ENCODE peak calls at places on chromosomes 13 and 19, in eight cellular contexts. One of them, this sample, is unnamed.

GRCh38 chr13:94157705-94158218 is 321.7 kb downstream of the DCT start:
- DNase-seq in neuronal stem cell: no peak
- DNase-seq in ascending aorta: no peak
- DNase-seq in RWPE2: no peak
- DNase-seq in aorta: no peak
- DNase-seq in CD4-positive, alpha-beta memory T cell: no peak
- DNase-seq in PC-9: no peak
- DNase-seq in fibroblast of lung: peak
- DNase-seq in this sample: peak

GRCh38 chr13:54241719-54242118 is 1213.1 kb downstream of the OLFM4 start:
- DNase-seq in neuronal stem cell: no peak
- DNase-seq in ascending aorta: no peak
- DNase-seq in RWPE2: no peak
- DNase-seq in aorta: no peak
- DNase-seq in CD4-positive, alpha-beta memory T cell: no peak
- DNase-seq in PC-9: peak
- DNase-seq in fibroblast of lung: no peak
- DNase-seq in this sample: no peak

GRCh38 chr13:21310220-21310619 is 133.8 kb downstream of the MRPL57 start:
- DNase-seq in neuronal stem cell: no peak
- DNase-seq in ascending aorta: no peak
- DNase-seq in RWPE2: no peak
- DNase-seq in aorta: no peak
- DNase-seq in CD4-positive, alpha-beta memory T cell: no peak
- DNase-seq in PC-9: peak
- DNase-seq in fibroblast of lung: no peak
- DNase-seq in this sample: no peak

GRCh38 chr19:56839665-56840451 is 668 bp downstream of the PEG3 start:
- DNase-seq in neuronal stem cell: peak
- DNase-seq in ascending aorta: peak
- DNase-seq in RWPE2: peak
- DNase-seq in aorta: peak
- DNase-seq in CD4-positive, alpha-beta memory T cell: no peak
- DNase-seq in PC-9: no peak
- DNase-seq in fibroblast of lung: peak
- DNase-seq in this sample: peak

GRCh38 chr13:28503182-28503980 is 8.5 kb upstream of the FLT1 start:
- DNase-seq in neuronal stem cell: no peak
- DNase-seq in ascending aorta: no peak
- DNase-seq in RWPE2: no peak
- DNase-seq in aorta: no peak
- DNase-seq in CD4-positive, alpha-beta memory T cell: no peak
- DNase-seq in PC-9: no peak
- DNase-seq in fibroblast of lung: no peak
- DNase-seq in this sample: no peak

GRCh38 chr19:16874250-16874977 is 14.4 kb upstream of the F2RL3 start:
- DNase-seq in neuronal stem cell: no peak
- DNase-seq in ascending aorta: no peak
- DNase-seq in RWPE2: no peak
- DNase-seq in aorta: no peak
- DNase-seq in CD4-positive, alpha-beta memory T cell: no peak
- DNase-seq in PC-9: no peak
- DNase-seq in fibroblast of lung: no peak
- DNase-seq in this sample: no peak

GRCh38 chr19:52095172-52096014 is at the start of gene ZNF841:
- DNase-seq in neuronal stem cell: peak
- DNase-seq in ascending aorta: peak
- DNase-seq in RWPE2: peak
- DNase-seq in aorta: peak
- DNase-seq in CD4-positive, alpha-beta memory T cell: peak
- DNase-seq in PC-9: peak
- DNase-seq in fibroblast of lung: peak
- DNase-seq in this sample: peak

GRCh38 chr19:40165362-40165937 is 25.8 kb upstream of the MAP3K10 start:
- DNase-seq in neuronal stem cell: peak
- DNase-seq in ascending aorta: no peak
- DNase-seq in RWPE2: no peak
- DNase-seq in aorta: peak
- DNase-seq in CD4-positive, alpha-beta memory T cell: peak
- DNase-seq in PC-9: no peak
- DNase-seq in fibroblast of lung: peak
- DNase-seq in this sample: peak

GRCh38 chr13:102798653-102799543 is at the start of the genes BIVM and POGLUT2:
- DNase-seq in neuronal stem cell: peak
- DNase-seq in ascending aorta: peak
- DNase-seq in RWPE2: peak
- DNase-seq in aorta: peak
- DNase-seq in CD4-positive, alpha-beta memory T cell: peak
- DNase-seq in PC-9: peak
- DNase-seq in fibroblast of lung: peak
- DNase-seq in this sample: peak

GRCh38 chr19:34828156-34828555 is 55.1 kb upstream of the ZNF599 start:
- DNase-seq in neuronal stem cell: no peak
- DNase-seq in ascending aorta: no peak
- DNase-seq in RWPE2: no peak
- DNase-seq in aorta: no peak
- DNase-seq in CD4-positive, alpha-beta memory T cell: no peak
- DNase-seq in PC-9: no peak
- DNase-seq in fibroblast of lung: no peak
- DNase-seq in this sample: no peak

GRCh38 chr19:13095934-13096890 is 6.4 kb downstream of the LYL1 start:
- DNase-seq in neuronal stem cell: peak
- DNase-seq in ascending aorta: no peak
- DNase-seq in RWPE2: peak
- DNase-seq in aorta: peak
- DNase-seq in CD4-positive, alpha-beta memory T cell: peak
- DNase-seq in PC-9: no peak
- DNase-seq in fibroblast of lung: no peak
- DNase-seq in this sample: no peak

GRCh38 chr19:32469796-32470195 is 64.2 kb downstream of the DPY19L3 start:
- DNase-seq in neuronal stem cell: no peak
- DNase-seq in ascending aorta: no peak
- DNase-seq in RWPE2: no peak
- DNase-seq in aorta: no peak
- DNase-seq in CD4-positive, alpha-beta memory T cell: no peak
- DNase-seq in PC-9: no peak
- DNase-seq in fibroblast of lung: no peak
- DNase-seq in this sample: no peak

GRCh38 chr13:24150613-24151012 is 9.9 kb upstream of the SPATA13 start:
- DNase-seq in neuronal stem cell: no peak
- DNase-seq in ascending aorta: no peak
- DNase-seq in RWPE2: no peak
- DNase-seq in aorta: no peak
- DNase-seq in CD4-positive, alpha-beta memory T cell: no peak
- DNase-seq in PC-9: no peak
- DNase-seq in fibroblast of lung: no peak
- DNase-seq in this sample: no peak

GRCh38 chr19:2540646-2541454 is 64.9 kb downstream of the GADD45B start:
- DNase-seq in neuronal stem cell: peak
- DNase-seq in ascending aorta: no peak
- DNase-seq in RWPE2: peak
- DNase-seq in aorta: peak
- DNase-seq in CD4-positive, alpha-beta memory T cell: no peak
- DNase-seq in PC-9: peak
- DNase-seq in fibroblast of lung: peak
- DNase-seq in this sample: peak

DNA sequence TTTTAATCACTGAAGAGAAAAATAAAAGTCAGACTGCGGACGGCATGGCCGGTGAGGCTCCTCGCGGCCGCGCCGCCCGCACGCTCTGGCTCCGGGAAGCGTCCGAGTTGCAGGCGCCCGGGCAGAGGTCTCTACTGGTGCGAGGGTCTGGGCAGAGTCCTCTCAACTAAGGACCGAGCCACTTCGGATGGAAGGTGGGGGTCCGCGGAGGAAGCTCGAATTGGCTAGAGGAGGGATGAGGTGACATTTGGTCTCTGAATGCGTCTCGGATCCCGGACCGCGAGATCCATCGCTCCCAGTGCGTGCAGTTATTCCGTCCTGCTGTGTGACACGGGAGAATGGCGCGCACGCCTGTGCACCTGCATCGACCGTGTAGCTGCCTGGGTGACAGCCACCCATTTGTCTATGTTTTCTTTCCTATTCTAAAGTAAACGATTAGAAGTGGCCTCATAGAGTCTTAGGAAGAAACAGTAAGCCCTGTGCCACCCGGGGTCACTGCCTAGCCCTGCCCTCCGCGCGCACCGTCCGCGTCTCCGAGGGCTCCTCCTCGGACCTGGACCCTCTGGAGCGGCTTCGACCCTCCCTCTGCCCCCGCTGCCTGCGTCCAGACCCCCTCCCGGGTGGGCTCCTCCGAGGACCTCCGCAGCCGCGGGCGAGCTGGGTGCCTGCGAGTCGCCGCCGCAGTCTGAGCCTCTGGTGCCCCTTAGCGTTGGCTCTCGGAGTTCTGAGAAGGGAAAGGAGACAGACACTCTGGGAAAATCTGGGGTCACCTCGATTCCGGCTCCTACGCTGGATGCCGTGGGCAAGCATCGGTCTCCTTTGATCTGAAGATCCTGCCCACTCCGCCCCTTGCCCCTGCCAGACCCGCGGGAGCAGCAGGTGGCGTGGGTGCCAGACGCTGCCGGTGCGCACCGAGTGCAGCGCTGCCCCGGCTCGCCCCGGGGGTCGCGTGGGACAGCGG is 347.4 kb downstream of the LIG4 start:
- DNase-seq in neuronal stem cell: peak
- DNase-seq in ascending aorta: no peak
- DNase-seq in RWPE2: no peak
- DNase-seq in aorta: no peak
- DNase-seq in CD4-positive, alpha-beta memory T cell: no peak
- DNase-seq in PC-9: no peak
- DNase-seq in fibroblast of lung: peak
- DNase-seq in this sample: no peak
- H3K27ac ChIP-seq in neuronal stem cell: no peak
- H3K27ac ChIP-seq in ascending aorta: no peak
- H3K27ac ChIP-seq in RWPE2: no peak
- H3K27ac ChIP-seq in aorta: no peak
- H3K27ac ChIP-seq in CD4-positive, alpha-beta memory T cell: no peak
- H3K27ac ChIP-seq in PC-9: no peak
- H3K27ac ChIP-seq in fibroblast of lung: peak
- H3K27ac ChIP-seq in this sample: no peak

GRCh38 chr19:18086590-18087138 is at the start of gene IL12RB1:
- DNase-seq in neuronal stem cell: no peak
- DNase-seq in ascending aorta: no peak
- DNase-seq in RWPE2: no peak
- DNase-seq in aorta: no peak
- DNase-seq in CD4-positive, alpha-beta memory T cell: peak
- DNase-seq in PC-9: no peak
- DNase-seq in fibroblast of lung: no peak
- DNase-seq in this sample: no peak
- H3K27ac ChIP-seq in neuronal stem cell: no peak
- H3K27ac ChIP-seq in ascending aorta: no peak
- H3K27ac ChIP-seq in RWPE2: no peak
- H3K27ac ChIP-seq in aorta: no peak
- H3K27ac ChIP-seq in CD4-positive, alpha-beta memory T cell: peak
- H3K27ac ChIP-seq in PC-9: no peak
- H3K27ac ChIP-seq in fibroblast of lung: peak
- H3K27ac ChIP-seq in this sample: no peak

GRCh38 chr13:74090869-74091605 is 43.2 kb downstream of the KLF12 start:
- DNase-seq in neuronal stem cell: no peak
- DNase-seq in ascending aorta: no peak
- DNase-seq in RWPE2: no peak
- DNase-seq in aorta: no peak
- DNase-seq in CD4-positive, alpha-beta memory T cell: peak
- DNase-seq in PC-9: no peak
- DNase-seq in fibroblast of lung: no peak
- DNase-seq in this sample: no peak

GRCh38 chr13:74093691-74094090 is 40.5 kb downstream of the KLF12 start:
- DNase-seq in neuronal stem cell: no peak
- DNase-seq in ascending aorta: no peak
- DNase-seq in RWPE2: no peak
- DNase-seq in aorta: no peak
- DNase-seq in CD4-positive, alpha-beta memory T cell: no peak
- DNase-seq in PC-9: no peak
- DNase-seq in fibroblast of lung: no peak
- DNase-seq in this sample: no peak

GRCh38 chr13:74097116-74097515 is 37.1 kb downstream of the KLF12 start:
- DNase-seq in neuronal stem cell: no peak
- DNase-seq in ascending aorta: no peak
- DNase-seq in RWPE2: no peak
- DNase-seq in aorta: no peak
- DNase-seq in CD4-positive, alpha-beta memory T cell: no peak
- DNase-seq in PC-9: no peak
- DNase-seq in fibroblast of lung: no peak
- DNase-seq in this sample: no peak

GRCh38 chr13:74090397-74090796 is 43.8 kb downstream of the KLF12 start:
- DNase-seq in neuronal stem cell: no peak
- DNase-seq in ascending aorta: no peak
- DNase-seq in RWPE2: no peak
- DNase-seq in aorta: no peak
- DNase-seq in CD4-positive, alpha-beta memory T cell: no peak
- DNase-seq in PC-9: no peak
- DNase-seq in fibroblast of lung: no peak
- DNase-seq in this sample: no peak

DNA sequence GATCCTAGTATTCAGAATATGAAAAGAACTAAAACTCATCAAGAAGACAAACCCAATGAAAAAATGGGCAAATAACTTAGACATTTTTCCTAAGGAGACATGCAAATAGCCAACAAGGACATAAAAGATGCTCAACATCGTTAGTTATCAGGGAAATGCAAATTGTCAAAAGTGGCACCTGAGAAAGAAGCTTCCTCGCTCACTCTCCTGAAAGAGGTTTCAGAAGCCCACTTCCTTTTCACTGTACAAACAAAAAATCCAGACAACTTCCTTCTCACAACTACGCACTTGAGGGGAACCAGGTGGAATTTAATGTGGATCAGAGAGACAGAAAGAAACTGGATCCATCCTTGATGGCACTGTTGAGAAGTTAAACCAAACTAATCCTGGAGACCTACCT is 41.5 kb downstream of the KLF12 start:
- DNase-seq in neuronal stem cell: no peak
- DNase-seq in ascending aorta: no peak
- DNase-seq in RWPE2: no peak
- DNase-seq in aorta: no peak
- DNase-seq in CD4-positive, alpha-beta memory T cell: no peak
- DNase-seq in PC-9: no peak
- DNase-seq in fibroblast of lung: no peak
- DNase-seq in this sample: no peak
- H3K27ac ChIP-seq in neuronal stem cell: no peak
- H3K27ac ChIP-seq in ascending aorta: no peak
- H3K27ac ChIP-seq in RWPE2: no peak
- H3K27ac ChIP-seq in aorta: no peak
- H3K27ac ChIP-seq in CD4-positive, alpha-beta memory T cell: peak
- H3K27ac ChIP-seq in PC-9: no peak
- H3K27ac ChIP-seq in fibroblast of lung: no peak
- H3K27ac ChIP-seq in this sample: no peak

DNA sequence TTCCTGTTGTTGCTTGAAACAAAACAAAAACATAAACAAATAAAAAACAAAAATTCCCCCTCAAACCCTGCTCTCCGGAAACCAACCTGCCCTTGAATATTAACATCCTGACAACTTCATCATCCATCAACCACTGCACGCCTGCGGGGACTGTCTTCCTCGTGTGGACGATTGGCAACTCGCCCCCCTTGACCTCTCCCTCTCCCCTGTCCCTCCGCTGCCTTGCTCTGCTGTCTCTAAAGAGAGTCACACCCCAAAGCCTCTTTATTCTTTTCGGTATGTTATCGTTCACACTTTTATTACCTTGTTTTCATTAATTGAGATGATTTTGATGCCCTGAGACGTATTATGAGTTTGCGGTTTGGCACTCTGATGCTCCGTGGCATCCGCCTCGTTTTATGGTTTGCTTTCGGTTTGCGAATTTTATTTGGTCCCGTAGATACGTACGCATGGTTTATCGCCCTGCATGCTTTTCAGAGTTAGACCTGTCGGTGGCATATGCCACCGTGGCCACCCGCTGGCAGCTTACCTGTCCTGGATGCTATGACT is 10.4 kb downstream of the PTBP1 start:
- DNase-seq in neuronal stem cell: no peak
- DNase-seq in ascending aorta: no peak
- DNase-seq in RWPE2: no peak
- DNase-seq in aorta: no peak
- DNase-seq in CD4-positive, alpha-beta memory T cell: no peak
- DNase-seq in PC-9: no peak
- DNase-seq in fibroblast of lung: no peak
- DNase-seq in this sample: no peak
- H3K27ac ChIP-seq in neuronal stem cell: no peak
- H3K27ac ChIP-seq in ascending aorta: no peak
- H3K27ac ChIP-seq in RWPE2: no peak
- H3K27ac ChIP-seq in aorta: no peak
- H3K27ac ChIP-seq in CD4-positive, alpha-beta memory T cell: no peak
- H3K27ac ChIP-seq in PC-9: no peak
- H3K27ac ChIP-seq in fibroblast of lung: no peak
- H3K27ac ChIP-seq in this sample: no peak

This sample was measured in right atrium auricular region.